ENCODE peak calls at places on chromosomes 13 and 19, in eight cellular contexts. V is neural progenitor cell, M is RWPE1, W is colonic mucosa, T is PC-3, X is dorsolateral prefrontal cortex, Q is endodermal cell, O is body of pancreas. Y is an unnamed sample.

GRCh38 chr13:113349491-113349890 is 14.4 kb downstream of the GRTP1 start:
- DNase-seq in X (no peak), V (no peak), W (no peak), M (no peak), O (no peak), T (no peak), Q (no peak), Y (no peak)

GRCh38 chr19:12778020-12778904 is 2.9 kb upstream of the HOOK2 start:
- DNase-seq in O (peak), V (peak), T (peak), X (peak), W (peak), M (peak), Q (peak), Y (peak)

GRCh38 chr19:56105090-56105701 is 15.9 kb downstream of the ZNF787 start:
- DNase-seq in W (peak), O (peak), Q (peak), M (no peak), X (peak), V (peak), T (peak), Y (peak)

GRCh38 chr19:35790981-35791813 is 15.8 kb downstream of the ARHGAP33 start:
- DNase-seq in T (no peak), W (no peak), V (no peak), O (peak), Q (peak), M (no peak), X (no peak), Y (no peak)

GRCh38 chr13:40664100-40665060 is 2.1 kb downstream of the FOXO1 start:
- DNase-seq in T (peak), O (peak), X (peak), M (peak), V (peak), W (peak), Q (peak), Y (peak)

GRCh38 chr13:46170687-46171086 is 11.3 kb downstream of the LCP1 start:
- DNase-seq in X (no peak), W (no peak), O (no peak), M (no peak), T (no peak), Q (no peak), V (no peak), Y (peak)

GRCh38 chr13:44934724-44935123 is 54.5 kb downstream of the NUFIP1 start:
- DNase-seq in O (no peak), T (peak), Q (no peak), M (peak), V (no peak), W (no peak), X (no peak), Y (no peak)

GRCh38 chr13:23433171-23434153 is at the start of gene SACS:
- DNase-seq in Q (peak), T (peak), W (no peak), O (peak), M (no peak), V (peak), X (peak), Y (peak)

GRCh38 chr13:95418946-95419345 is 117.7 kb upstream of the ABCC4 start:
- DNase-seq in X (no peak), T (no peak), O (no peak), Q (no peak), V (no peak), M (no peak), W (no peak), Y (no peak)

GRCh38 chr19:5261151-5261890 is 79.3 kb downstream of the PTPRS start:
- DNase-seq in X (no peak), W (no peak), T (peak), O (no peak), Q (no peak), V (no peak), M (peak), Y (no peak)

GRCh38 chr19:33064117-33064777 is 441 bp downstream of the RHPN2 start:
- DNase-seq in X (no peak), T (peak), M (peak), W (peak), O (peak), V (no peak), Q (peak), Y (peak)

GRCh38 chr19:23070353-23070781 is 46.5 kb upstream of the ZNF730 start:
- DNase-seq in O (peak), V (no peak), T (no peak), M (no peak), X (no peak), Q (peak), W (peak), Y (peak)

GRCh38 chr19:23071087-23071511 is 45.7 kb upstream of the ZNF730 start:
- DNase-seq in W (peak), Q (no peak), X (no peak), T (no peak), M (no peak), V (no peak), O (no peak), Y (no peak)

GRCh38 chr19:23075031-23075733 is 41.6 kb upstream of the ZNF730 start:
- DNase-seq in Q (peak), X (peak), T (peak), O (peak), W (peak), M (no peak), V (peak), Y (peak)
- H3K27ac ChIP-seq in Q (peak), X (no peak), T (no peak), O (no peak), W (no peak), M (no peak), V (peak), Y (peak)

GRCh38 chr19:49988433-49988832 is 27.5 kb upstream of the SIGLEC11 start:
- DNase-seq in Q (no peak), M (no peak), X (peak), O (no peak), T (peak), V (no peak), W (no peak), Y (no peak)
- H3K27ac ChIP-seq in Q (no peak), M (no peak), X (no peak), O (no peak), T (peak), V (no peak), W (no peak), Y (no peak)

GRCh38 chr13:110580800-110581199 is 19.3 kb upstream of the RAB20 start:
- DNase-seq in X (no peak), O (no peak), Q (peak), V (no peak), W (no peak), M (no peak), T (no peak), Y (no peak)

GRCh38 chr13:110574161-110574560 is 12.6 kb upstream of the RAB20 start:
- DNase-seq in O (no peak), W (no peak), X (no peak), V (no peak), T (no peak), M (no peak), Q (peak), Y (no peak)

GRCh38 chr13:110576070-110576394 is 14.5 kb upstream of the RAB20 start:
- DNase-seq in W (no peak), T (no peak), Q (no peak), M (no peak), X (no peak), V (no peak), O (no peak), Y (no peak)

GRCh38 chr13:110575322-110576069 is 14.0 kb upstream of the RAB20 start:
- DNase-seq in W (no peak), T (no peak), X (no peak), V (peak), Q (peak), M (no peak), O (peak), Y (peak)

GRCh38 chr13:110576736-110577476 is 15.4 kb upstream of the RAB20 start:
- DNase-seq in W (no peak), X (no peak), M (no peak), V (no peak), Q (peak), T (no peak), O (peak), Y (no peak)
- H3K27ac ChIP-seq in W (no peak), X (no peak), M (no peak), V (no peak), Q (no peak), T (no peak), O (peak), Y (no peak)

DNA sequence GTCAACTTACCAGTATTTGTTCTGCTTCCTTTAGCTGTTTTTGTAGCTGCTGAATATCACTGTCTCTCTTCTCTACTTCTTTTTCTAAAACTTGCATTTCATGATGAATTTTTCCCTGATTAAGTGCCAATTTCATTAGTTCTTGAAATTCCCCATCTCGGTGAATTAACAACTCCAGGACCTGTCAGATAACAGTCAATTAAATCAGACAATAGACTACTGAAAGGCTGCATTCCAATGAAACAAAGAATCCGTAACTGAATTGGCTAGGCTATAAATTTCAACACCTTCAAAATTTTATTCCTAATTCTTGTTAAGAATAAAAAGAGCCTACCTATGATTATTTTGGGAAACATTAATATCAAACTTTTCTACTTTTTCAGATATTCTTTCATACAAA is 8.6 kb downstream of the MED4 start:
- DNase-seq in O (no peak), Q (no peak), T (no peak), X (no peak), V (peak), W (no peak), M (no peak), Y (peak)
- H3K27ac ChIP-seq in O (no peak), Q (no peak), T (no peak), X (no peak), V (peak), W (no peak), M (no peak), Y (no peak)

GRCh38 chr19:6847828-6848200 is 39.6 kb upstream of the ADGRE1 start:
- DNase-seq in Q (no peak), O (no peak), M (no peak), T (no peak), X (no peak), W (no peak), V (no peak), Y (no peak)
- H3K27ac ChIP-seq in Q (no peak), O (no peak), M (no peak), T (no peak), X (no peak), W (no peak), V (no peak), Y (no peak)

DNA sequence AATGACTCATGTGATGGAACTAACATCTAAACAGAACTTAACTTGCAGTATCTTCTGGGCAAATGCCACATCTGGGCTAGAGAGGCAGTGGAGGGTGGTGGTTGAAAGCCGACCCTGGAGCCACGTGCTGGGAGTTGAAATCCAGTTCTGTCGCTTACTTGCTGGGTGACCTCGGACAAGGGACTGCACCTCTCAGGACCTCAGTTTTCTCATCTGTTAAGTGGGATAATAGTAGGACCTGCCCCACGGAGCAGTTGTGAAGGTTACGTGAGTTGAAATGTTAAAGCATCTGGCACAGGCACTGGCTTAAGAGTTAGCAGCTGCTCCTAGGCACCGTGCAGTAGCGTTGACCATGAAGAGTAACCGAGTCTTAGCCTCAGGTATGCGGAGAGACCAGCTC is 76.1 kb downstream of the SIPA1L3 start:
- DNase-seq in O (no peak), T (no peak), M (no peak), X (no peak), W (no peak), V (no peak), Q (no peak), Y (no peak)
- H3K27ac ChIP-seq in O (no peak), T (no peak), M (peak), X (peak), W (no peak), V (no peak), Q (no peak), Y (no peak)

Y was measured in mesendoderm.